ENCODE peak calls at places on chromosomes 7 and 10, in six cellular contexts. Q, Z, J, D, T and W are unnamed samples.

GRCh38 chr7:128908750-128909385 is 1.6 kb downstream of the KCP start:
- DNase-seq in Q (no peak), Z (peak; percentile 10), J (peak; percentile 11), D (no peak), T (no peak), W (no peak)

GRCh38 chr10:84337199-84337598 is 8.8 kb downstream of the CCSER2 start:
- DNase-seq in Q (peak; percentile 67), Z (no peak), J (no peak), D (peak; percentile 69), T (peak; percentile 20), W (no peak)

GRCh38 chr7:26454180-26454579 is 162.5 kb downstream of the SNX10 start:
- DNase-seq in Q (no peak), Z (no peak), J (no peak), D (peak; percentile 12), T (peak; percentile 47), W (no peak)

GRCh38 chr10:84783386-84783785 is 455.0 kb downstream of the CCSER2 start:
- DNase-seq in Q (peak; percentile 2), Z (no peak), J (no peak), D (peak; percentile 24), T (peak; percentile 34), W (peak; percentile 37)

GRCh38 chr10:15103513-15103912 is 6.4 kb downstream of the RPP38 start:
- DNase-seq in Q (no peak), Z (no peak), J (no peak), D (no peak), T (no peak), W (no peak)

GRCh38 chr7:21305455-21306235 is 122.2 kb upstream of the SP4 start:
- DNase-seq in Q (no peak), Z (no peak), J (no peak), D (no peak), T (peak; percentile 27), W (no peak)

GRCh38 chr10:21172774-21173432 is 275.8 kb upstream of the NEBL start:
- DNase-seq in Q (no peak), Z (peak; percentile 50), J (peak; percentile 50), D (peak; percentile 8), T (peak; percentile 37), W (no peak)

GRCh38 chr10:67087140-67087436 is 161.3 kb downstream of the LRRTM3 start:
- DNase-seq in Q (no peak), Z (no peak), J (no peak), D (no peak), T (no peak), W (no peak)

GRCh38 chr10:109978481-109978880 is 29.3 kb upstream of the ADD3 start:
- DNase-seq in Q (peak; percentile 40), Z (peak; percentile 83), J (peak; percentile 57), D (peak; percentile 54), T (peak; percentile 48), W (peak; percentile 33)

GRCh38 chr10:127426746-127427145 is 122.4 kb upstream of the NPS start:
- DNase-seq in Q (no peak), Z (no peak), J (no peak), D (no peak), T (no peak), W (no peak)

GRCh38 chr10:20975236-20975635 is 78.1 kb upstream of the NEBL start:
- DNase-seq in Q (no peak), Z (no peak), J (no peak), D (no peak), T (no peak), W (no peak)

GRCh38 chr7:26857534-26858228 is 6.7 kb downstream of the SKAP2 start:
- DNase-seq in Q (no peak), Z (peak; percentile 58), J (no peak), D (no peak), T (no peak), W (no peak)

GRCh38 chr10:51285586-51285985 is 211.3 kb downstream of the PRKG1 start:
- DNase-seq in Q (no peak), Z (no peak), J (no peak), D (no peak), T (no peak), W (no peak)

GRCh38 chr7:73429218-73429617 is 4.4 kb upstream of the FZD9 start:
- DNase-seq in Q (peak; percentile 16), Z (no peak), J (peak; percentile 57), D (peak; percentile 39), T (no peak), W (peak; percentile 90)

GRCh38 chr10:63267414-63268138 is 134.4 kb downstream of the NRBF2 start:
- DNase-seq in Q (peak; percentile 75), Z (no peak), J (no peak), D (peak; percentile 85), T (peak; percentile 98), W (peak; percentile 16)

GRCh38 chr7:107078517-107078966 is 34.0 kb downstream of the PRKAR2B start:
- DNase-seq in Q (peak; percentile 58), Z (no peak), J (peak; percentile 40), D (peak; percentile 64), T (peak; percentile 83), W (peak; percentile 80)

GRCh38 chr7:130270947-130271790 is 4.5 kb downstream of the CPA2 start:
- DNase-seq in Q (no peak), Z (no peak), J (no peak), D (no peak), T (no peak), W (peak; percentile 14)

GRCh38 chr7:25495342-25495855 is 267.1 kb upstream of the NPVF start:
- DNase-seq in Q (no peak), Z (no peak), J (peak; percentile 64), D (no peak), T (no peak), W (no peak)

GRCh38 chr7:15686957-15687644 is 618 bp upstream of the MEOX2 start:
- DNase-seq in Q (no peak), Z (no peak), J (peak; percentile 46), D (no peak), T (no peak), W (no peak)

GRCh38 chr10:116892873-116893685 is 43.8 kb downstream of the ENO4 start:
- DNase-seq in Q (no peak), Z (no peak), J (no peak), D (peak; percentile 8), T (peak; percentile 16), W (no peak)

GRCh38 chr10:14507156-14507555 is 176.4 kb upstream of the FRMD4A start:
- DNase-seq in Q (no peak), Z (peak; percentile 49), J (no peak), D (no peak), T (no peak), W (no peak)

GRCh38 chr7:21550821-21551531 is 8.1 kb downstream of the DNAH11 start:
- DNase-seq in Q (no peak), Z (no peak), J (no peak), D (no peak), T (peak; percentile 60), W (no peak)

GRCh38 chr7:47083476-47084250 is 498.2 kb downstream of the TNS3 start:
- DNase-seq in Q (no peak), Z (no peak), J (peak; percentile 51), D (no peak), T (no peak), W (no peak)

GRCh38 chr10:11440250-11441150 is 170.9 kb downstream of the USP6NL start:
- DNase-seq in Q (no peak), Z (no peak), J (no peak), D (no peak), T (no peak), W (no peak)

GRCh38 chr10:126598009-126598408 is 72.5 kb downstream of the C10orf90 start:
- DNase-seq in Q (no peak), Z (no peak), J (peak; percentile 46), D (peak; percentile 26), T (peak; percentile 75), W (peak; percentile 72)

GRCh38 chr7:149815121-149815520 is 23.1 kb upstream of the ZNF862 start:
- DNase-seq in Q (no peak), Z (no peak), J (peak; percentile 42), D (no peak), T (no peak), W (no peak)

GRCh38 chr7:149815661-149816266 is 22.4 kb upstream of the ZNF862 start:
- DNase-seq in Q (no peak), Z (no peak), J (peak; percentile 28), D (no peak), T (no peak), W (no peak)

GRCh38 chr7:149817301-149817771 is 20.8 kb upstream of the ZNF862 start:
- DNase-seq in Q (no peak), Z (no peak), J (peak; percentile 24), D (no peak), T (no peak), W (no peak)

GRCh38 chr7:149816794-149817193 is 21.4 kb upstream of the ZNF862 start:
- DNase-seq in Q (no peak), Z (no peak), J (peak; percentile 16), D (no peak), T (no peak), W (no peak)

DNA sequence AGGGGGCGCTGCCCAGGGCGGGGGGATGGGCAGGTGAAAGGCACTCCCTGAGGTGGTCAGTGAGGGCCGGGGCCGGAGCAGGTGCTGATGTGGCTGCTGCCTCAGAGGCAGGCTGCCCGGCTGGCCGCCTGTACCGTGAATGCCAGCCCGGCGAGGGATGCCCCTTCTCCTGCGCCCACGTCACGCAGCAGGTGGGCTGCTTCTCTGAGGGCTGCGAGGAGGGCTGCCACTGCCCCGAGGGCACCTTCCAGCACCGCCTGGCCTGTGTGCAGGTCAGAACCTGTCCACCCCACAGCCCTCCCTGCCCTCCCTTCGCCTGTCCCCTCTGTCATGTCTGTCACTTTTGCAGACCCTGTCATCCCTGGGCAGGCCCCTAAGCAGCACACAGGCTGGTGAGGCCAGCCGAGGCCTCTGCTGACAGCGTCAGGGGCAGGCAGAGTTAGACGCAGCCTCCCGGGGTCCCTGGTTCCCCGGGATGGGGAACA is 21.9 kb upstream of the ZNF862 start:
- DNase-seq in Q (no peak), Z (no peak), J (peak; percentile 28), D (no peak), T (no peak), W (no peak)
- H3K4me3 ChIP-seq in Q (no peak overlapping the region), Z (no peak overlapping the region), J (no peak overlapping the region), D (no peak overlapping the region), T (no peak overlapping the region), W (no peak overlapping the region)

DNA sequence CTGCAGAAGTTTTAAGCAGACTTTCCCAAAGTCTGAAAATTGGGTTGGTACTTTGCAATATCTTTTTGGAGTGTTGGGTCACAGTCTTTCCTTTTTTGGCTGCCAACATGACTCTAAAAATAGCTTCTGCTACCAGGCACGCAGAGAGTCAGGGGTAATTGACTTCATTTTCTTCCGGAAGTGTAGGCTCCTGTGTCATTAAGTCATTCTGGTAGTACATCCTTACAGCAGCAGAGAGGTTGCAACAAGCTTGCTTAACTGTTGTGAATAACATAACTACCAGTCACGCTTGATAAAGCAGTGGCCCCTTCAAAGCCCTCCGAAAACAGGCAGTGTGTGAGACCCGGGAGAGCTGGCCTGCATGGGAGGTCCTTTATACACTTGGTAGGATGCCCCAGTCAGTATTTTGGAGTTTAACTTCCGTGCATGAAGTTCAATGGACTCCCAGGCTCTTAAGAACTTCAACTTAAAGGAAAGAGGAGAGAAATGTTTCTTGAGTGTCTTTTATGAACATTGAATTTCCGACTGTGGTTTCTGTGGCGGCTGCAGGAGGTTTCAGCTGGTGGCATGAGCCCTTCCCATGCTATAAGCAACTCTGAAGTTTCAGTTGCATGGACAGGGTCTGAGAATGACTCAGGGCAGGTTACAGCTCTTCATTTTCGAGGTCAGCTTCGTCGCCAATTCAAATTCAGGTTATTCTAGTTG is 310.7 kb downstream of the GALNT17 start:
- DNase-seq in Q (no peak), Z (no peak), J (no peak), D (no peak), T (no peak), W (no peak)
- H3K4me3 ChIP-seq in Q (no peak overlapping the region), Z (no peak overlapping the region), J (no peak overlapping the region), D (no peak overlapping the region), T (no peak overlapping the region), W (no peak overlapping the region)

GRCh38 chr10:17811466-17811865 is 2.3 kb downstream of the MRC1 start:
- DNase-seq in Q (no peak), Z (no peak), J (no peak), D (no peak), T (no peak), W (no peak)
- H3K4me3 ChIP-seq in Q (no peak overlapping the region), Z (peak overlapping the region; percentile 19), J (no peak overlapping the region), D (no peak overlapping the region), T (no peak overlapping the region), W (no peak overlapping the region)

GRCh38 chr7:30755384-30756154 is 3.6 kb downstream of the INMT start:
- DNase-seq in Q (peak; percentile 20), Z (no peak), J (peak; percentile 97), D (peak; percentile 29), T (no peak), W (peak; percentile 87)
- H3K4me3 ChIP-seq in Q (no peak overlapping the region), Z (no peak overlapping the region), J (peak overlapping the region; percentile 55), D (peak overlapping the region; percentile 56), T (no peak overlapping the region), W (no peak overlapping the region)